ENCODE peak calls at places on chromosomes 4 and X, in four cellular contexts. M, E, W and I are unnamed samples.

GRCh38 chr4:89298788-89299152 is 8.8 kb downstream of the GPRIN3 start:
- DNase-seq in M (no peak), W (no peak), E (no peak), I (no peak)

GRCh38 chr4:147407261-147408045 is 73.4 kb upstream of the EDNRA start:
- DNase-seq in E (no peak), W (no peak), M (no peak), I (no peak)

GRCh38 chr4:125849869-125850268 is 535.1 kb downstream of the FAT4 start:
- DNase-seq in M (no peak), E (no peak), W (no peak), I (no peak)

GRCh38 chr4:99821918-99822503 is 5.4 kb downstream of the DAPP1 start:
- DNase-seq in M (no peak), E (no peak), W (no peak), I (no peak)

GRCh38 chrX:104270916-104271512 is 16.3 kb upstream of the ESX1 start:
- DNase-seq in E (peak), W (peak), M (peak), I (no peak)

GRCh38 chr4:94390804-94391410 is 48.3 kb upstream of the HPGDS start:
- DNase-seq in W (no peak), E (no peak), M (peak), I (no peak)

GRCh38 chr4:75633846-75634245 is 3.5 kb upstream of the CDKL2 start:
- DNase-seq in W (no peak), E (no peak), M (no peak), I (no peak)

GRCh38 chrX:40237745-40238178 is 140.0 kb upstream of the BCOR start:
- DNase-seq in M (no peak), E (no peak), W (no peak), I (no peak)

GRCh38 chr4:149370002-149370401 is 445.6 kb downstream of the IQCM start:
- DNase-seq in W (no peak), E (no peak), M (no peak), I (no peak)

GRCh38 chr4:3302164-3302785 is 9.5 kb downstream of the RGS12 start:
- DNase-seq in M (no peak), W (peak), E (no peak), I (no peak)

GRCh38 chr4:143085224-143085623 is 99.5 kb upstream of the USP38 start:
- DNase-seq in E (no peak), M (no peak), W (no peak), I (no peak)

GRCh38 chr4:5009796-5010195 is 9.5 kb downstream of the CYTL1 start:
- DNase-seq in M (no peak), W (no peak), E (no peak), I (no peak)

GRCh38 chr4:1512738-1513660 is 106.8 kb upstream of the NKX1-1 start:
- DNase-seq in M (no peak), W (peak), E (peak), I (peak)

GRCh38 chrX:106300656-106301055 is 132.6 kb downstream of the PWWP3B start:
- DNase-seq in M (no peak), E (no peak), W (no peak), I (no peak)

GRCh38 chr4:159434496-159435241 is 331.8 kb downstream of the RAPGEF2 start:
- DNase-seq in E (no peak), M (peak), W (no peak), I (no peak)

GRCh38 chr4:36613999-36614398 is 332.6 kb downstream of the DTHD1 start:
- DNase-seq in W (no peak), M (no peak), E (no peak), I (no peak)

GRCh38 chr4:111630705-111631104 is 514.5 kb upstream of the FAM241A start:
- DNase-seq in E (no peak), W (no peak), M (no peak), I (no peak)

GRCh38 chr4:124066579-124066978 is 646.0 kb downstream of the ANKRD50 start:
- DNase-seq in W (no peak), E (no peak), M (no peak), I (no peak)

GRCh38 chr4:54971474-54971950 is 153.9 kb downstream of the KDR start:
- DNase-seq in W (no peak), M (peak), E (no peak), I (peak)

GRCh38 chr4:148469938-148470337 is 27.7 kb upstream of the NR3C2 start:
- DNase-seq in E (no peak), W (no peak), M (no peak), I (no peak)

GRCh38 chrX:37454537-37455285 is 105.5 kb downstream of the PRRG1 start:
- DNase-seq in M (peak), W (no peak), E (no peak), I (peak)

GRCh38 chr4:100189820-100190642 is at the start of gene DDIT4L:
- DNase-seq in W (no peak), M (peak), E (peak), I (no peak)

GRCh38 chrX:153477901-153478300 is 7.5 kb upstream of the HAUS7 start:
- DNase-seq in M (no peak), E (peak), W (no peak), I (no peak)

GRCh38 chr4:54998991-54999390 is 126.4 kb downstream of the KDR start:
- DNase-seq in W (no peak), E (no peak), M (no peak), I (no peak)

GRCh38 chr4:48664938-48665337 is 115.1 kb downstream of the FRYL start:
- DNase-seq in E (no peak), M (peak), W (no peak), I (no peak)

GRCh38 chr4:3402409-3403103 is 39.2 kb upstream of the HGFAC start:
- DNase-seq in E (no peak), W (no peak), M (no peak), I (no peak)

GRCh38 chrX:77014655-77015377 is 432.4 kb upstream of the FGF16 start:
- DNase-seq in E (no peak), W (no peak), M (no peak), I (no peak)

GRCh38 chrX:120755066-120755846 is 120.4 kb downstream of the CT47B1 start:
- DNase-seq in E (no peak), M (no peak), W (no peak), I (no peak)

GRCh38 chr4:101792056-101792575 is 1.6 kb downstream of the BANK1 start:
- DNase-seq in W (no peak), E (no peak), M (peak), I (no peak)

GRCh38 chr4:37473807-37474206 is 212.4 kb downstream of the RELL1 start:
- DNase-seq in M (no peak), E (no peak), W (no peak), I (no peak)

GRCh38 chr4:126354784-126355183 is 1040.0 kb downstream of the FAT4 start:
- DNase-seq in W (no peak), M (no peak), E (no peak), I (no peak)

GRCh38 chrX:12930150-12930549 is 23.7 kb downstream of the TLR8 start:
- DNase-seq in E (no peak), M (no peak), W (no peak), I (no peak)